ENCODE peak calls at places on chromosome 9, in six cellular contexts. D is PC-3, C is IMR-90, V is astrocyte, S is kidney, H is mesendoderm. G is an unnamed sample.

GRCh38 chr9:5621327-5621726 is 7.6 kb upstream of the RIC1 start:
- DNase-seq in D (peak), C (peak), V (peak), S (no peak), H (no peak), G (peak)

GRCh38 chr9:34513567-34514214 is 9.1 kb downstream of the ENHO start:
- DNase-seq in D (peak), C (no peak), V (no peak), S (no peak), H (peak), G (no peak)

GRCh38 chr9:14119694-14120514 is 194.0 kb downstream of the NFIB start:
- DNase-seq in D (peak), C (peak), V (peak), S (no peak), H (no peak), G (peak)

GRCh38 chr9:104977168-104977567 is 49.2 kb upstream of the ABCA1 start:
- DNase-seq in D (peak), C (no peak), V (no peak), S (no peak), H (no peak), G (no peak)

GRCh38 chr9:14313951-14314423 is at the start of gene NFIB:
- DNase-seq in D (peak), C (peak), V (no peak), S (peak), H (peak), G (peak)

GRCh38 chr9:134925011-134925511 is 7.3 kb upstream of the FCN1 start:
- DNase-seq in D (no peak), C (no peak), V (no peak), S (no peak), H (no peak), G (no peak)

GRCh38 chr9:132474253-132474652 is 64.2 kb downstream of the CFAP77 start:
- DNase-seq in D (no peak), C (peak), V (no peak), S (no peak), H (no peak), G (no peak)

GRCh38 chr9:5922192-5922591 is 31.5 kb downstream of the MLANA start:
- DNase-seq in D (no peak), C (no peak), V (no peak), S (no peak), H (no peak), G (no peak)

GRCh38 chr9:34454571-34455065 is 3.8 kb downstream of the FAM219A start:
- DNase-seq in D (peak), C (peak), V (peak), S (no peak), H (peak), G (peak)

GRCh38 chr9:122900791-122901190 is 4.4 kb downstream of the RC3H2 start:
- DNase-seq in D (peak), C (peak), V (peak), S (no peak), H (no peak), G (peak)
- H3K9ac ChIP-seq in D (peak), C (no peak), V (peak), S (no peak), H (no peak), G (peak)

GRCh38 chr9:107671588-107671987 is 182.0 kb upstream of the KLF4 start:
- DNase-seq in D (no peak), C (no peak), V (no peak), S (no peak), H (no peak), G (no peak)

GRCh38 chr9:107675476-107676264 is 186.1 kb upstream of the KLF4 start:
- DNase-seq in D (no peak), C (no peak), V (no peak), S (no peak), H (no peak), G (no peak)

GRCh38 chr9:107674252-107674936 is 184.8 kb upstream of the KLF4 start:
- DNase-seq in D (no peak), C (no peak), V (no peak), S (no peak), H (no peak), G (no peak)

DNA sequence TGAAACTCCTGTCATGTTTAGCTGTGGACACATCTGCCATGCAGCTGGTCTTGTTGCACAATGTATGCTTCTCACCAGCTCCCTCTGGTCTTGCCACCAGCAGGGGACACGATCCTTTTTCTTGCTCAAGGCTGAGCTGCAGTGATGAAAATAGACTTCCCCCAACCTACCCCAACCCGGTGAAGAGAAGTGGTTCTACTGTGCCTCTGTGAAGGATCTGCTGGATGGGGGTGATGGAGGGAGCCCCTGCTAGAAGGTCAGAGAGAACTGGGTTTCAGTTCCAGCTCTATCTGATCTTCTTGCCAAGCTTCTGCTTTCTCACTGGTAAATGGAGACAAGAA is 185.3 kb upstream of the KLF4 start:
- DNase-seq in D (no peak), C (no peak), V (no peak), S (no peak), H (no peak), G (peak)
- H3K4me3 ChIP-seq in D (no peak), C (no peak), V (no peak), S (no peak), H (no peak), G (no peak)

GRCh38 chr9:128383007-128383753 is 12.0 kb downstream of the URM1 start:
- DNase-seq in D (no peak), C (no peak), V (no peak), S (no peak), H (no peak), G (no peak)
- H3K9ac ChIP-seq in D (no peak), C (no peak), V (no peak), S (no peak), H (no peak), G (no peak)

GRCh38 chr9:137579259-137579604 is 507 bp upstream of the DPH7 start:
- DNase-seq in D (no peak), C (no peak), V (no peak), S (no peak), H (no peak), G (no peak)
- H3K4me3 ChIP-seq in D (peak), C (peak), V (peak), S (peak), H (no peak), G (peak)

GRCh38 chr9:86181379-86182315 is 77.8 kb downstream of the C9orf153 start:
- DNase-seq in D (peak), C (no peak), V (no peak), S (no peak), H (no peak), G (no peak)
- H3K9ac ChIP-seq in D (no peak), C (no peak), V (no peak), S (no peak), H (no peak), G (no peak)

GRCh38 chr9:126621919-126622735 is 8.4 kb downstream of the LMX1B start:
- DNase-seq in D (no peak), C (no peak), V (no peak), S (no peak), H (peak), G (no peak)
- H3K4me3 ChIP-seq in D (no peak), C (no peak), V (no peak), S (no peak), H (no peak), G (no peak)

GRCh38 chr9:88075966-88076285 is 62.3 kb downstream of the SPATA31C2 start:
- DNase-seq in D (no peak), C (no peak), V (no peak), S (no peak), H (no peak), G (no peak)

GRCh38 chr9:88072831-88073365 is 65.4 kb downstream of the SPATA31C2 start:
- DNase-seq in D (peak), C (no peak), V (peak), S (no peak), H (no peak), G (peak)

GRCh38 chr9:88076286-88077070 is 61.8 kb downstream of the SPATA31C2 start:
- DNase-seq in D (peak), C (peak), V (peak), S (peak), H (peak), G (peak)

GRCh38 chr9:88077071-88077617 is 61.1 kb downstream of the SPATA31C2 start:
- DNase-seq in D (no peak), C (no peak), V (no peak), S (no peak), H (peak), G (peak)

GRCh38 chr9:88074931-88075330 is 63.3 kb downstream of the SPATA31C2 start:
- DNase-seq in D (no peak), C (no peak), V (no peak), S (no peak), H (no peak), G (no peak)
- H3K9ac ChIP-seq in D (no peak), C (no peak), V (no peak), S (no peak), H (no peak), G (no peak)